ENCODE peak calls at places on chromosome 10, in nine cellular contexts. One of them, this sample, is unnamed.

GRCh38 chr10:81848514-81848913 is 26.5 kb upstream of the NRG3 start:
- DNase-seq in body of pancreas: no peak
- DNase-seq in HepG2: no peak
- DNase-seq in ascending aorta: no peak
- DNase-seq in A549: no peak
- DNase-seq in GM13977: no peak
- DNase-seq in adrenal gland: no peak
- DNase-seq in cardiac fibroblast: no peak
- DNase-seq in tibial artery: no peak
- DNase-seq in this sample: no peak

GRCh38 chr10:25633542-25633941 is 300.5 kb upstream of the MYO3A start:
- DNase-seq in body of pancreas: no peak
- DNase-seq in HepG2: no peak
- DNase-seq in ascending aorta: no peak
- DNase-seq in A549: no peak
- DNase-seq in GM13977: no peak
- DNase-seq in adrenal gland: no peak
- DNase-seq in cardiac fibroblast: no peak
- DNase-seq in tibial artery: no peak
- DNase-seq in this sample: no peak

GRCh38 chr10:82914655-82915136 is 1039.7 kb downstream of the NRG3 start:
- DNase-seq in body of pancreas: no peak
- DNase-seq in HepG2: no peak
- DNase-seq in ascending aorta: no peak
- DNase-seq in A549: no peak
- DNase-seq in GM13977: peak
- DNase-seq in adrenal gland: no peak
- DNase-seq in cardiac fibroblast: no peak
- DNase-seq in tibial artery: no peak
- DNase-seq in this sample: no peak

GRCh38 chr10:121662531-121662930 is 64.3 kb upstream of the FGFR2 start:
- DNase-seq in body of pancreas: no peak
- DNase-seq in HepG2: no peak
- DNase-seq in ascending aorta: no peak
- DNase-seq in A549: no peak
- DNase-seq in GM13977: no peak
- DNase-seq in adrenal gland: peak
- DNase-seq in cardiac fibroblast: no peak
- DNase-seq in tibial artery: no peak
- DNase-seq in this sample: no peak

GRCh38 chr10:130952086-130952485 is 359.4 kb downstream of the TCERG1L start:
- DNase-seq in body of pancreas: no peak
- DNase-seq in HepG2: no peak
- DNase-seq in ascending aorta: no peak
- DNase-seq in A549: no peak
- DNase-seq in GM13977: no peak
- DNase-seq in adrenal gland: no peak
- DNase-seq in cardiac fibroblast: no peak
- DNase-seq in tibial artery: peak
- DNase-seq in this sample: no peak

GRCh38 chr10:132023092-132023811 is 41.5 kb upstream of the BNIP3 start:
- DNase-seq in body of pancreas: peak
- DNase-seq in HepG2: peak
- DNase-seq in ascending aorta: peak
- DNase-seq in A549: peak
- DNase-seq in GM13977: peak
- DNase-seq in adrenal gland: peak
- DNase-seq in cardiac fibroblast: peak
- DNase-seq in tibial artery: peak
- DNase-seq in this sample: peak

GRCh38 chr10:27893320-27894014 is 105.4 kb downstream of the ODAD2 start:
- DNase-seq in body of pancreas: no peak
- DNase-seq in HepG2: no peak
- DNase-seq in ascending aorta: no peak
- DNase-seq in A549: no peak
- DNase-seq in GM13977: no peak
- DNase-seq in adrenal gland: no peak
- DNase-seq in cardiac fibroblast: no peak
- DNase-seq in tibial artery: no peak
- DNase-seq in this sample: peak

GRCh38 chr10:19169684-19170083 is 121.1 kb downstream of the MALRD1 start:
- DNase-seq in body of pancreas: no peak
- DNase-seq in HepG2: peak
- DNase-seq in ascending aorta: no peak
- DNase-seq in A549: no peak
- DNase-seq in GM13977: no peak
- DNase-seq in adrenal gland: no peak
- DNase-seq in cardiac fibroblast: no peak
- DNase-seq in tibial artery: no peak
- DNase-seq in this sample: no peak

GRCh38 chr10:73759512-73760115 is 15.4 kb downstream of the SEC24C start:
- DNase-seq in body of pancreas: no peak
- DNase-seq in HepG2: no peak
- DNase-seq in ascending aorta: no peak
- DNase-seq in A549: no peak
- DNase-seq in GM13977: no peak
- DNase-seq in adrenal gland: peak
- DNase-seq in cardiac fibroblast: no peak
- DNase-seq in tibial artery: no peak
- DNase-seq in this sample: no peak

GRCh38 chr10:91634246-91634645 is 1.4 kb upstream of the PPP1R3C start:
- DNase-seq in body of pancreas: no peak
- DNase-seq in HepG2: no peak
- DNase-seq in ascending aorta: no peak
- DNase-seq in A549: no peak
- DNase-seq in GM13977: no peak
- DNase-seq in adrenal gland: no peak
- DNase-seq in cardiac fibroblast: no peak
- DNase-seq in tibial artery: no peak
- DNase-seq in this sample: no peak

DNA sequence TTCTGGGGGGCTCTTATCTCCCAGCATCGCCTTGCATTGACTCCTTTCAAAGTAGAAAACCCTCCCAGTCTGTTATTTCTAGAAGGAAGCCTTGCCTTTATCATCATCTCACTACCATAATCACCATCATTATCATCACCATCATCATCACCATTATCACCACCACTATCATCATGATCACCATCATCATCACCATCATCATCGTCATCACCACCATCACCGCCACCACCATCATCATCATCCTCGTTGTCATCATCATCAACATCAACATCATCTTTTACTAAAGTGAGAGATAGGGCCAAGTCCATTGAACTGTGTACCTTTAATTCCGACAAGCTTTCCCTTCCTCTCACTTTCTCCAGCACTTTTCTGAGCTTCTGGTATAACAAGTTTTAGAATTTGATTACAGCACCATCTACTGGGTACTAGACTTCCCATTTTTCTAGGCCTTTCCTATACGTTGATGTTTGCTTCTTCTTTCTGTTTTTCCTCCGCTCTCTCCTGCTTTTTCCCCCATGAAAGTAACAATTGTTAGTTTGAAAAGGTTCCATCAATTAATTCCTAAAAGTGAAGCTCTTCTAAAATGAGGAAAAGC is 226.4 kb downstream of the BUB3 start:
- DNase-seq in body of pancreas: no peak
- DNase-seq in HepG2: peak
- DNase-seq in ascending aorta: no peak
- DNase-seq in A549: peak
- DNase-seq in GM13977: peak
- DNase-seq in adrenal gland: no peak
- DNase-seq in cardiac fibroblast: peak
- DNase-seq in tibial artery: no peak
- DNase-seq in this sample: no peak
- TF ChIP-seq CTCF in body of pancreas: no peak
- TF ChIP-seq CTCF in HepG2: peak
- TF ChIP-seq CTCF in ascending aorta: no peak
- TF ChIP-seq CTCF in A549: peak
- TF ChIP-seq CTCF in GM13977: peak
- TF ChIP-seq CTCF in adrenal gland: peak
- TF ChIP-seq CTCF in cardiac fibroblast: peak
- TF ChIP-seq CTCF in tibial artery: no peak
- TF ChIP-seq CTCF in this sample: peak

GRCh38 chr10:33594475-33594874 is 260.0 kb upstream of the NRP1 start:
- DNase-seq in body of pancreas: no peak
- DNase-seq in HepG2: no peak
- DNase-seq in ascending aorta: no peak
- DNase-seq in A549: no peak
- DNase-seq in GM13977: no peak
- DNase-seq in adrenal gland: no peak
- DNase-seq in cardiac fibroblast: no peak
- DNase-seq in tibial artery: no peak
- DNase-seq in this sample: no peak

GRCh38 chr10:33588974-33589600 is 254.6 kb upstream of the NRP1 start:
- DNase-seq in body of pancreas: no peak
- DNase-seq in HepG2: no peak
- DNase-seq in ascending aorta: no peak
- DNase-seq in A549: no peak
- DNase-seq in GM13977: no peak
- DNase-seq in adrenal gland: no peak
- DNase-seq in cardiac fibroblast: no peak
- DNase-seq in tibial artery: no peak
- DNase-seq in this sample: no peak
- TF ChIP-seq CTCF in body of pancreas: no peak
- TF ChIP-seq CTCF in HepG2: no peak
- TF ChIP-seq CTCF in ascending aorta: no peak
- TF ChIP-seq CTCF in A549: no peak
- TF ChIP-seq CTCF in GM13977: no peak
- TF ChIP-seq CTCF in adrenal gland: no peak
- TF ChIP-seq CTCF in cardiac fibroblast: no peak
- TF ChIP-seq CTCF in tibial artery: no peak
- TF ChIP-seq CTCF in this sample: no peak

DNA sequence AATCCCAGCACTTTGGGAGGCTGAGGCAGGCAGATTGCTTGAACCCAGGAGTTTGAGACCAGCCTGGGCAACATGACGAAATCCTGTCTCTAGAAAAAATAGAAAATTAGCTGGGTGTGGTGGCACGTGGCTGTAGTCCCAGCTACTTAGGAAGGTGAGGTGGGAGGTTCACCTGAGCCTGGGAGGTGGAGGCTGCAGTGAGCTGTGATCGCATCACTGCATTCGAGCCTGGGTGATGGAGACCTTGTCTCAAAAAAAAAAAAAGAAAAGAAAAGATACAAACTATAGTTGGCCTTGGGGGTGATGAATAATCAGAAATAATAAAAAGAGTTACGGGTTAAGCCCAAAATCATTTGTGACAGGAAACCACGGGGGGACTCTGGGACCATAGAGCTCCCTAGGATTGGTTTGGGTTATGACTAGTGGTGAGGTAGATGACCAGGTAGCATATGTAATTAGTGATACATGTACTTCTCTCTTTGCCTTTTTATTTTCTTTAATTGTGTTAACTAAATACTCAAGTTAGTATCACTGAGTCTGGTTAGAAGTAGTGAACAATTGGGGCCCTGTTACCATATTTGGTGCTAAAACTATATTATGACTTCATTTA is 10.4 kb upstream of the ASCC1 start:
- DNase-seq in body of pancreas: no peak
- DNase-seq in HepG2: no peak
- DNase-seq in ascending aorta: no peak
- DNase-seq in A549: no peak
- DNase-seq in GM13977: no peak
- DNase-seq in adrenal gland: no peak
- DNase-seq in cardiac fibroblast: no peak
- DNase-seq in tibial artery: no peak
- DNase-seq in this sample: no peak
- TF ChIP-seq CTCF in body of pancreas: no peak
- TF ChIP-seq CTCF in HepG2: no peak
- TF ChIP-seq CTCF in ascending aorta: no peak
- TF ChIP-seq CTCF in A549: no peak
- TF ChIP-seq CTCF in GM13977: no peak
- TF ChIP-seq CTCF in adrenal gland: no peak
- TF ChIP-seq CTCF in cardiac fibroblast: no peak
- TF ChIP-seq CTCF in tibial artery: no peak
- TF ChIP-seq CTCF in this sample: no peak

GRCh38 chr10:101495324-101495925 is 92.6 kb downstream of the POLL start:
- DNase-seq in body of pancreas: no peak
- DNase-seq in HepG2: peak
- DNase-seq in ascending aorta: no peak
- DNase-seq in A549: no peak
- DNase-seq in GM13977: no peak
- DNase-seq in adrenal gland: no peak
- DNase-seq in cardiac fibroblast: peak
- DNase-seq in tibial artery: no peak
- DNase-seq in this sample: no peak
- TF ChIP-seq CTCF in body of pancreas: no peak
- TF ChIP-seq CTCF in HepG2: peak
- TF ChIP-seq CTCF in ascending aorta: no peak
- TF ChIP-seq CTCF in A549: peak
- TF ChIP-seq CTCF in GM13977: peak
- TF ChIP-seq CTCF in adrenal gland: no peak
- TF ChIP-seq CTCF in cardiac fibroblast: no peak
- TF ChIP-seq CTCF in tibial artery: no peak
- TF ChIP-seq CTCF in this sample: peak

DNA sequence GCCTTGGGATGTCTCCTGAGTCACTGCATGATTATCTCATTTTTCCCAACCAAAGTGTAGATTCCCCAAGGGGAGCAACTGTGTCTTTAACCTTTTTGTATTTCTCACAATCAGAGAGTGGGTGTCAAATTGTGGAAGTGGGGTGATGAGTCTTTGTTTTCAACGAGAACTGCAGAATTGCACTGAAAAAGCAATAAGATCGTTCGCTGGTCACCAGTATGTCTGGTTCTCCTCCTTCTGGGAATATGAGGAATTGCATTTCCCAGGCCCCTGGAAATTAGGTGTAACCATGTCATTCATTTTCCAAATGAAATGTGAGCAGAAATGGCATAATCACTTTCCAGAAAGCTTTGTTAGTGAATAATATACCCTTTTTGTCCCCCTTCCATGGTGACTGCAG is 326.9 kb downstream of the GPAM start:
- DNase-seq in body of pancreas: no peak
- DNase-seq in HepG2: peak
- DNase-seq in ascending aorta: no peak
- DNase-seq in A549: no peak
- DNase-seq in GM13977: no peak
- DNase-seq in adrenal gland: no peak
- DNase-seq in cardiac fibroblast: no peak
- DNase-seq in tibial artery: no peak
- DNase-seq in this sample: no peak
- TF ChIP-seq CTCF in body of pancreas: no peak
- TF ChIP-seq CTCF in HepG2: peak
- TF ChIP-seq CTCF in ascending aorta: peak
- TF ChIP-seq CTCF in A549: no peak
- TF ChIP-seq CTCF in GM13977: no peak
- TF ChIP-seq CTCF in adrenal gland: peak
- TF ChIP-seq CTCF in cardiac fibroblast: peak
- TF ChIP-seq CTCF in tibial artery: no peak
- TF ChIP-seq CTCF in this sample: peak

This sample was measured in AG09319.